ENCODE peak calls at places on chromosomes 1 and 21, in six cellular contexts. Q is stimulated activated CD8-positive, alpha-beta memory T cell treated with anti-CD3 and anti-CD28 coated beads, Interleukin-4, amount 100 ng/mL, for 48 hours; S is activated CD8-positive, alpha-beta memory T cell treated with anti-CD3 and anti-CD28 coated beads for 4 hours; Y is HuH-7.5; R is stimulated activated CD4-positive, alpha-beta T cell treated with anti-CD3 and anti-CD28 coated beads, Interleukin-2, amount 100 ng/mL, for 48 hours; C is left ventricle myocardium inferior. D is an unnamed sample.

GRCh38 chr1:18539171-18539570 is 58.4 kb downstream of the KLHDC7A start:
- DNase-seq in S (no peak), Y (no peak), C (no peak), Q (peak; percentile 3), R (no peak), D (no peak)

GRCh38 chr1:9235123-9235513 is 544 bp downstream of the H6PD start:
- DNase-seq in Y (peak; percentile 64), C (no peak), S (no peak), Q (no peak), R (no peak), D (peak; percentile 66)

GRCh38 chr21:33299181-33299752 is 25.5 kb upstream of the IFNAR1 start:
- DNase-seq in Y (no peak), R (peak; percentile 30), Q (peak; percentile 37), C (no peak), S (no peak), D (no peak)

GRCh38 chr1:152960452-152961044 is 9.9 kb upstream of the SPRR4 start:
- DNase-seq in R (no peak), C (no peak), Y (no peak), S (no peak), Q (no peak), D (no peak)

GRCh38 chr1:153922076-153922837 is 515 bp downstream of the GATAD2B start:
- DNase-seq in R (peak; percentile 56), Q (peak; percentile 81), S (peak; percentile 44), C (peak; percentile 43), Y (no peak), D (peak; percentile 75)

GRCh38 chr1:234724517-234725176 is 114.7 kb upstream of the IRF2BP2 start:
- DNase-seq in C (peak; percentile 75), Q (peak; percentile 50), S (no peak), R (peak; percentile 23), Y (peak; percentile 75), D (peak; percentile 90)

GRCh38 chr1:158998781-158999161 is 10.9 kb upstream of the IFI16 start:
- DNase-seq in R (no peak), Q (no peak), C (peak; percentile 40), Y (no peak), S (no peak), D (peak; percentile 87)

GRCh38 chr1:228267962-228268890 is 60.4 kb downstream of the OBSCN start:
- DNase-seq in R (no peak), Q (peak; percentile 13), Y (no peak), S (no peak), C (peak; percentile 52), D (no peak)

GRCh38 chr1:221670081-221670480 is 71.8 kb downstream of the DUSP10 start:
- DNase-seq in Y (no peak), Q (no peak), C (no peak), R (no peak), S (no peak), D (no peak)

GRCh38 chr1:183956559-183957188 is 80.9 kb downstream of the COLGALT2 start:
- DNase-seq in C (no peak), Y (no peak), R (peak; percentile 10), Q (peak; percentile 47), S (peak; percentile 31), D (no peak)

GRCh38 chr1:204102719-204103118 is 29.8 kb downstream of the SOX13 start:
- DNase-seq in Q (peak; percentile 38), Y (peak; percentile 47), R (no peak), S (no peak), C (no peak), D (no peak)

GRCh38 chr1:3772027-3772714 is 378 bp upstream of the SMIM1 start:
- DNase-seq in S (peak; percentile 72), Q (peak; percentile 92), R (peak; percentile 82), Y (peak; percentile 93), C (peak; percentile 92), D (peak; percentile 94)

GRCh38 chr1:155970531-155971167 is 7.7 kb downstream of the ARHGEF2 start:
- DNase-seq in R (no peak), S (peak; percentile 14), Q (peak; percentile 55), C (peak; percentile 66), Y (no peak), D (peak; percentile 88)